ENCODE peak calls at places on chromosomes 4 and X, in five cellular contexts. F is T-helper 1 cell; T is activated CD4-positive, CD25-positive, alpha-beta regulatory T cell treated with anti-CD3 and anti-CD28 coated beads, Interleukin-2, amount 50 U/mL, for 72 hours; A is posterior cingulate gyrus; U is hepatic stellate cell. Y is an unnamed sample.

GRCh38 chrX:24659106-24659505 is 12.0 kb upstream of the PCYT1B start:
- DNase-seq in U (no peak), F (no peak), A (no peak), T (no peak), Y (no peak)

GRCh38 chr4:45621926-45622325 is 501.9 kb downstream of the GABRG1 start:
- DNase-seq in U (no peak), T (no peak), F (no peak), A (no peak), Y (no peak)

GRCh38 chr4:19130836-19131235 is 1109.3 kb upstream of the LCORL start:
- DNase-seq in F (no peak), A (no peak), T (no peak), U (no peak), Y (no peak)

GRCh38 chr4:79209822-79210635 is 115.8 kb downstream of the NAA11 start:
- DNase-seq in T (no peak), F (no peak), A (no peak), U (no peak), Y (no peak)

GRCh38 chr4:163505374-163505773 is 10.9 kb downstream of the TMA16 start:
- DNase-seq in F (no peak), U (no peak), A (no peak), T (no peak), Y (no peak)

GRCh38 chr4:73836373-73837269 is at the start of gene CXCL6:
- DNase-seq in T (no peak), F (no peak), A (no peak), U (no peak), Y (no peak)

GRCh38 chr4:26136615-26137014 is 184.2 kb upstream of the RBPJ start:
- DNase-seq in F (no peak), A (no peak), T (no peak), U (no peak), Y (no peak)

GRCh38 chrX:147859666-147860065 is 52.1 kb upstream of the FMR1 start:
- DNase-seq in A (no peak), U (no peak), T (no peak), F (no peak), Y (no peak)

GRCh38 chr4:87121332-87122065 is 98.9 kb downstream of the KLHL8 start:
- DNase-seq in U (no peak), A (no peak), F (no peak), T (no peak), Y (no peak)

GRCh38 chr4:15234101-15234500 is 193.7 kb upstream of the C1QTNF7 start:
- DNase-seq in T (no peak), A (no peak), F (no peak), U (peak), Y (no peak)

GRCh38 chr4:42151568-42152506 is 618 bp downstream of the BEND4 start:
- DNase-seq in A (no peak), F (no peak), U (no peak), T (peak), Y (no peak)

GRCh38 chr4:141329174-141329569 is 108.5 kb downstream of the ZNF330 start:
- DNase-seq in T (no peak), F (no peak), A (no peak), U (no peak), Y (no peak)

GRCh38 chr4:187929024-187929423 is 66.5 kb upstream of the ZFP42 start:
- DNase-seq in T (no peak), A (no peak), F (no peak), U (no peak), Y (no peak)